ENCODE peak calls at places on chromosomes 5 and 9, in six cellular contexts. H is mammary epithelial cell, K is prostate gland, F is GM06990, J is PC-9, N is ovary. U is an unnamed sample.

GRCh38 chr5:38347040-38347763 is 88.8 kb downstream of the EGFLAM start:
- DNase-seq in K (no peak), F (no peak), N (no peak), H (peak; percentile 75), J (no peak), U (no peak)

GRCh38 chr9:120522032-120522431 is 57.9 kb downstream of the CDK5RAP2 start:
- DNase-seq in H (no peak), K (no peak), F (no peak), J (no peak), N (no peak), U (no peak)

GRCh38 chr5:126454081-126454480 is 30.9 kb downstream of the GRAMD2B start:
- DNase-seq in K (no peak), N (no peak), J (no peak), H (peak; percentile 64), F (no peak), U (no peak)

GRCh38 chr9:87135074-87135473 is 187.8 kb upstream of the GAS1 start:
- DNase-seq in F (no peak), N (no peak), J (no peak), K (no peak), H (no peak), U (no peak)

GRCh38 chr9:29078063-29078660 is 1504.9 kb upstream of the C9orf72 start:
- DNase-seq in K (no peak), N (no peak), F (no peak), J (peak; percentile 50), H (peak; percentile 82), U (no peak)

GRCh38 chr5:135369952-135370351 is 29.1 kb downstream of the MACROH2A1 start:
- DNase-seq in K (no peak), F (no peak), H (no peak), N (no peak), J (no peak), U (no peak)

GRCh38 chr9:92236915-92237314 is 56.6 kb downstream of the IARS1 start:
- DNase-seq in H (no peak), K (no peak), F (no peak), J (no peak), N (no peak), U (no peak)

GRCh38 chr5:153960269-153961215 is 78.2 kb downstream of the FAM114A2 start:
- DNase-seq in N (no peak), H (no peak), K (no peak), F (no peak), J (no peak), U (no peak)

GRCh38 chr9:32899181-32899580 is 102.2 kb downstream of the APTX start:
- DNase-seq in J (no peak), N (no peak), F (no peak), H (peak; percentile 47), K (no peak), U (no peak)

GRCh38 chr5:10272053-10272869 is 22.2 kb downstream of the CCT5 start:
- DNase-seq in N (no peak), F (no peak), H (no peak), K (no peak), J (no peak), U (no peak)

GRCh38 chr5:176568657-176569056 is 19.5 kb downstream of the CDHR2 start:
- DNase-seq in F (no peak), H (no peak), J (no peak), K (no peak), N (no peak), U (no peak)

GRCh38 chr5:17808566-17808965 is 174.3 kb downstream of the TAF11L14 start:
- DNase-seq in K (no peak), J (no peak), N (no peak), F (no peak), H (no peak), U (no peak)

GRCh38 chr5:143314664-143315063 is 88.8 kb downstream of the NR3C1 start:
- DNase-seq in J (peak; percentile 46), N (no peak), F (no peak), H (peak; percentile 73), K (no peak), U (no peak)

GRCh38 chr5:116751684-116752083 is 177.1 kb upstream of the SEMA6A start:
- DNase-seq in J (no peak), H (no peak), N (no peak), F (no peak), K (no peak), U (no peak)

GRCh38 chr5:153775923-153776322 is 262.8 kb downstream of the FAM114A2 start:
- DNase-seq in H (no peak), F (no peak), N (no peak), J (no peak), K (no peak), U (no peak)

GRCh38 chr9:85108806-85109205 is 439.3 kb downstream of the NTRK2 start:
- DNase-seq in J (no peak), H (peak; percentile 39), K (no peak), F (no peak), N (no peak), U (no peak)

GRCh38 chr9:95588724-95589282 is 72.0 kb upstream of the PTCH1 start:
- DNase-seq in K (no peak), N (no peak), J (no peak), F (no peak), H (no peak), U (no peak)

GRCh38 chr5:33877483-33877882 is 14.3 kb downstream of the ADAMTS12 start:
- DNase-seq in H (no peak), J (peak; percentile 33), N (no peak), K (no peak), F (no peak), U (no peak)

GRCh38 chr5:122972877-122973276 is 63.6 kb downstream of the PPIC start:
- DNase-seq in F (no peak), J (no peak), K (no peak), H (peak; percentile 35), N (no peak), U (no peak)

GRCh38 chr5:57598756-57599155 is 116.1 kb upstream of the ACTBL2 start:
- DNase-seq in N (no peak), H (peak; percentile 82), K (no peak), F (no peak), J (peak; percentile 35), U (no peak)

GRCh38 chr9:68794898-68795297 is 89.9 kb downstream of the PIP5K1B start:
- DNase-seq in H (no peak), F (no peak), J (peak; percentile 52), K (no peak), N (no peak), U (peak; percentile 33)

DNA sequence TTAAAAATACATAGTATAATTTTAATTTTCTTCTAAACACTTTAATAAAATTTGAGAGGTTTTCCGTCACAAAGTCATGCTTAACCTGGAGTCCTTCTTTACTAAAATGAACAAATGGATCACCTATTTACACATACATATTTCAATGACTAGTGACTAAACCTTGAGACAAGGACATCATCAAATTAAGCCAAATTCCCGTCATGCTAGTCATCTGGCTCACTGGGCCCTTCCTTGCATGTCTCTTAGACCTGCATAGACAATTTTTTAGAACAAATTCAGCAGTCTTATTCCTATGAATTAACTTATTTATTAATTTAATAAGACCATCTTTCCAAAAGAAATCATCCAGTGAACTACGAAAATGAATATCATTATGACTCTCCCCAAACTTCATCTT is 26.6 kb downstream of the ERAP2 start:
- DNase-seq in N (no peak), K (no peak), H (no peak), J (no peak), F (no peak), U (no peak)
- H3K36me3 ChIP-seq in N (no peaks in the 10 kb centered on the region), K (no peaks in the 10 kb centered on the region), H (peaks cover 2% of the 10 kb centered on the region), J (no peaks in the 10 kb centered on the region), F (peaks cover 6% of the 10 kb centered on the region), U (peaks cover 8% of the 10 kb centered on the region)

GRCh38 chr9:93952784-93953491 is 2.2 kb downstream of the BARX1 start:
- DNase-seq in F (no peak), K (no peak), H (no peak), J (no peak), N (no peak), U (no peak)

GRCh38 chr9:93956183-93956784 is 1.1 kb upstream of the BARX1 start:
- DNase-seq in N (no peak), K (no peak), F (no peak), J (no peak), H (no peak), U (no peak)

GRCh38 chr9:93953492-93954435 is 1.4 kb downstream of the BARX1 start:
- DNase-seq in F (no peak), N (no peak), H (no peak), J (no peak), K (no peak), U (no peak)

GRCh38 chr9:93955356-93956182 is 414 bp upstream of the BARX1 start:
- DNase-seq in N (no peak), K (no peak), H (no peak), J (no peak), F (no peak), U (no peak)

GRCh38 chr9:93954436-93955355 is at the start of gene BARX1:
- DNase-seq in J (no peak), N (no peak), K (no peak), H (no peak), F (no peak), U (no peak)
- TF ChIP-seq CTCF in J (no peak), N (no peak), K (no peak), H (no peak), F (no peak), U (no peak)

GRCh38 chr5:7418276-7418675 is 22.3 kb downstream of the ADCY2 start:
- DNase-seq in J (no peak), H (no peak), N (no peak), K (no peak), F (no peak), U (no peak)
- H3K36me3 ChIP-seq in J (no peaks in the 10 kb centered on the region), H (no peaks in the 10 kb centered on the region), N (no peaks in the 10 kb centered on the region), K (no peaks in the 10 kb centered on the region), F (no peaks in the 10 kb centered on the region), U (no peaks in the 10 kb centered on the region)

GRCh38 chr9:97853844-97854695 is 1.0 kb downstream of the FOXE1 start:
- DNase-seq in J (no peak), H (peak; percentile 57), N (no peak), F (peak; percentile 68), K (no peak), U (no peak)
- TF ChIP-seq CTCF in J (no peak), H (peak; percentile 13), N (no peak), F (peak; percentile 5), K (no peak), U (no peak)

U was measured in lung.